ENCODE peak calls at places on chromosome 6, in eight cellular contexts. Y is H7; O is CD4-positive, alpha-beta memory T cell; M is kidney; T is dorsolateral prefrontal cortex; H is cardiac fibroblast; N is lower leg skin; P is brain microvascular endothelial cell. U is an unnamed sample.
A peak's percentile ranks its signal among the peaks of the same experiment; 100 is the strongest.

GRCh38 chr6:105810922-105811482 is 275.1 kb upstream of the PRDM1 start:
- DNase-seq in T (no peak), M (no peak), P (no peak), Y (no peak), H (no peak), N (no peak), O (no peak), U (no peak)

GRCh38 chr6:3773696-3774298 is 22.3 kb upstream of the PXDC1 start:
- DNase-seq in M (no peak), Y (no peak), T (no peak), O (no peak), N (peak; percentile 60), H (peak; percentile 78), P (peak; percentile 18), U (no peak)

GRCh38 chr6:101747711-101748110 is 354.2 kb downstream of the GRIK2 start:
- DNase-seq in P (no peak), N (no peak), O (no peak), M (no peak), H (peak; percentile 59), Y (no peak), T (no peak), U (no peak)

GRCh38 chr6:149384464-149384863 is 15.6 kb upstream of the SUMO4 start:
- DNase-seq in T (no peak), M (no peak), Y (no peak), N (no peak), H (no peak), O (no peak), P (no peak), U (no peak)

GRCh38 chr6:138307816-138308727 is 69.6 kb upstream of the SMIM28 start:
- DNase-seq in N (no peak), M (no peak), P (peak; percentile 35), T (no peak), O (no peak), Y (no peak), H (peak; percentile 32), U (no peak)

GRCh38 chr6:1324926-1325325 is 13.0 kb downstream of the FOXQ1 start:
- DNase-seq in M (no peak), Y (no peak), O (no peak), N (no peak), H (no peak), P (no peak), T (no peak), U (no peak)

GRCh38 chr6:25682324-25682723 is 30.3 kb downstream of the SCGN start:
- DNase-seq in M (no peak), P (no peak), O (no peak), T (no peak), Y (no peak), H (no peak), N (peak; percentile 14), U (no peak)

GRCh38 chr6:82419088-82419720 is 55.6 kb downstream of the TPBG start:
- DNase-seq in M (no peak), T (no peak), P (no peak), H (no peak), N (no peak), Y (no peak), O (no peak), U (no peak)

GRCh38 chr6:52663120-52663934 is 7.6 kb upstream of the TMEM14A start:
- DNase-seq in Y (peak; percentile 75), T (no peak), M (no peak), N (no peak), P (peak; percentile 43), H (peak; percentile 87), O (peak; percentile 72), U (peak; percentile 87)

GRCh38 chr6:108002365-108003221 is 44.6 kb upstream of the SEC63 start:
- DNase-seq in H (no peak), O (no peak), Y (no peak), M (no peak), T (peak; percentile 83), P (peak; percentile 11), N (peak; percentile 51), U (no peak)

GRCh38 chr6:142457638-142458406 is 156.0 kb downstream of the ADGRG6 start:
- DNase-seq in P (no peak), H (no peak), N (no peak), T (no peak), M (no peak), O (no peak), Y (no peak), U (no peak)

GRCh38 chr6:112117554-112117953 is 30.2 kb downstream of the FAM229B start:
- DNase-seq in Y (no peak), H (peak; percentile 22), N (no peak), T (no peak), O (no peak), P (peak; percentile 4), M (no peak), U (no peak)

GRCh38 chr6:163531122-163531521 is 116.6 kb downstream of the QKI start:
- DNase-seq in O (no peak), T (no peak), N (no peak), Y (no peak), H (no peak), P (no peak), M (peak; percentile 52), U (no peak)

DNA sequence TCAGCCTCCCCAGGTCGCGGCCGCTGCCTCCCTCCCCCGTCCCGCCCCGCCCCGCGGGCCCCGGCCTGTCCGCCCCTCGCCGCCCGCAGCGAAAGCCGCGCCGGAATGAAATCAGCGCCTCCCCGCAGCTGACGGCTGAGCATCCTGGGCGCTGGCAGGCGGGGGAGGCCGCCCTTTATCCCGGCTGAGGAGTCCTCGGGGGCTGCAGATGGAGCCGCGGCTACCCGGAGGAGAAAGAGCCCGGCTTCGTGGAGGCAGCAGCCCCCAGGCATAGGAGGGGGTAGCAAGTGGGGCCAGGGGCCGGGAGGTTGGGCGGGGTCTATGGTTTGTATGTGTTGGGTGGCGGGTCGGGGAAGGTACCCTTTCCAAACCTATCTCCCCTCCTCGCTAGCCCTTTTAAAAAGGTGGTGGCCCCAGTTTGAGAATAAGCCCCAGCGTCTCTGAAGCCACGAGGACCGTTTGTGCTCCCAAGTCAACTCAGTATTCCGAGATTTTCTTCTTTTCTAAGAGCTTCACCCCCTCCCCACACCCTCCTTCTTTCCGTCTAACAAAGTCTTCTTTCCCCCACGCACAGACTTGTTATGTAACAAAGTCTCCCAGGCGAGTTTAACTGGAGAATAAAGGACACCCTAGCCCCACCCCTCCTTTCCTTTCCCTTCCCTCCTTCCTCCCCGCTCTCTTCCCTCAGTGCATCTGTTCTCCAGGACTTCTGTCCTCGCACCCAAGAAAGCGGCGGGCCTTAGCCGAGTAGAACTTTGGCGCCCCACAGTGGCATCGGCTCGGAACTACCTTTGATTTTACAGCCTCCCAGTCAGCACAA is 11.0 kb downstream of the POU3F2 start:
- DNase-seq in T (peak; percentile 96), P (peak; percentile 80), O (peak; percentile 58), H (peak; percentile 87), Y (peak; percentile 87), M (peak; percentile 88), N (peak; percentile 51), U (peak; percentile 69)
- H3K4me3 ChIP-seq in T (peak overlapping the region; percentile 86), P (peak overlapping the region; percentile 39), O (no peak overlapping the region), H (peak overlapping the region; percentile 26), Y (peak overlapping the region; percentile 36), M (no peak overlapping the region), N (no peak overlapping the region), U (peak overlapping the region; percentile 13)

DNA sequence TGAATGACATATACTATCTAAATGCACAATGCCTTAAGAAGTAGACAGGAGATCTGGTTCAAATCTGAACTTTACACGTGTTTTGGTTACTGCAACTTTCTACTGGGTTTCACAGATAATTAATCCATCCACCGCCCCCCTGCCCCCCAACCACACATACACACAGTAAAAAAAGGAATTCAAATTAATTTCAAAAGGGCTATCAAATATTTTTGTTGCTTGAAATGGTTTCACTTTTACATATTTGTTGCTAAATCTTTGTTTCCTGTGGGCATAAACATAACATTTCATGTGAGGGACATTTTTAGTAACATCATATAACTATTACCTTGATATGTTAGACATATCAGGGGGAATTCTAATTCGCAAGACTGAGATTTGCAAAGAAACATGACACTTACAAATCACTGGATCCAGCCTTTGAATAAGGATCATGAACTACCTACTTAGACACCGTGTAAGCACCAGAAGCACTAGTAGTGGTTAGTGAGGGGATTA is 7.5 kb downstream of the NEDD9 start:
- DNase-seq in M (no peak), N (no peak), Y (no peak), T (no peak), H (no peak), P (no peak), O (no peak), U (peak; percentile 49)
- H3K4me3 ChIP-seq in M (no peak overlapping the region), N (no peak overlapping the region), Y (no peak overlapping the region), T (no peak overlapping the region), H (no peak overlapping the region), P (no peak overlapping the region), O (no peak overlapping the region), U (peak overlapping the region; percentile 70)

GRCh38 chr6:13398421-13398994 is 70.2 kb upstream of the TBC1D7 start:
- DNase-seq in N (no peak), H (no peak), T (no peak), P (no peak), M (no peak), Y (peak; percentile 67), O (no peak), U (no peak)
- H3K4me3 ChIP-seq in N (no peak overlapping the region), H (no peak overlapping the region), T (no peak overlapping the region), P (no peak overlapping the region), M (no peak overlapping the region), Y (no peak overlapping the region), O (no peak overlapping the region), U (no peak overlapping the region)

GRCh38 chr6:100281471-100281878 is 183.2 kb downstream of the SIM1 start:
- DNase-seq in H (no peak), N (no peak), Y (peak; percentile 55), M (no peak), P (no peak), T (no peak), O (no peak), U (no peak)
- H3K4me3 ChIP-seq in H (no peak overlapping the region), N (no peak overlapping the region), Y (peak overlapping the region; percentile 27), M (peak overlapping the region; percentile 37), P (peak overlapping the region; percentile 34), T (peak overlapping the region; percentile 55), O (no peak overlapping the region), U (no peak overlapping the region)

DNA sequence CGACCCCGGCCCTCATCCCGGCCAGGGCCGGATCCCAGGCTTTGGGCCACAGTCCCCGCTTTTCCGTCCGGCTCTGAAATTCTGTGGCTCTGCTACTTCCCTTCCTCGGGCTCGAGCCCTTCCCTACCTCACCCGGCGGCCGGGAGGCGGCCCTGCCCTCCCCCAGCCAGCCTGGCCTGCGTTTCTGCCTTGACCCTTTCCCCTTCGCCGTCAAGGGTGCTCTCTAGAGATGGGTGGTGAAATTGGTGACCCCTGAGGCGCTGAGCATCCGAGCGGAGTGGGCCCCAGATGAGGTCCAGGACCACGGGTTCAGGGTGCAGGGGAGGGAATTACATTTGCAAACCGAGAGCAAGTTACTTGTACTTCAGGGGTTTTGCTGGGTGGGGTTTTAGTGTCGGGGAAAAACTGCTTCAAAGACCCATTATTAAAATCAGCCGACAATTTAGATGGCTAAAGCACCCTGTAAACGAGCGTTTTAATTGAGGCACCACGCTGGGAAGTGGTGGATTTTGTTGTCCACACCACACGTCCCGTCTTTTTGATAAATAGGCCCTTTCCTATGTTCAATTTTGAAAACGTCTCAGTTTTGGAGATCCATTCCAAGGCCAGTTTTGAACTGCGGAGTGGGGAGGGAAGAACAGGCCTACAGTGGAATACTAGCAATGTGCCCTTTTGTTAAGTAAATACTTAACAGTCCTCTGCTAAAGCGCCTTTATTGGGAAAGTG is 9.9 kb downstream of the TFAP2A start:
- DNase-seq in H (no peak), O (no peak), M (no peak), P (no peak), N (no peak), Y (peak; percentile 79), T (no peak), U (no peak)
- H3K4me3 ChIP-seq in H (peak overlapping the region; percentile 59), O (peak overlapping the region; percentile 11), M (peak overlapping the region; percentile 32), P (peak overlapping the region; percentile 62), N (peak overlapping the region; percentile 13), Y (peak overlapping the region; percentile 75), T (peak overlapping the region; percentile 71), U (no peak overlapping the region)